ENCODE peak calls at places on chromosome 6, in five cellular contexts. J is uterus; M is PC-9; H is AG04450; V is CD8-positive, alpha-beta T cell. C is an unnamed sample.

GRCh38 chr6:152026291-152026690 is 218.8 kb downstream of the ESR1 start:
- DNase-seq in J (no peak), M (no peak), H (no peak), V (no peak), C (no peak)

GRCh38 chr6:107116328-107116892 is 1.1 kb upstream of the BEND3 start:
- DNase-seq in J (no peak), M (peak; percentile 54), H (no peak), V (peak; percentile 30), C (no peak)

GRCh38 chr6:1614448-1614766 is 4.7 kb downstream of the FOXC1 start:
- DNase-seq in J (no peak), M (no peak), H (no peak), V (no peak), C (no peak)

GRCh38 chr6:142210606-142211005 is 63.5 kb downstream of the VTA1 start:
- DNase-seq in J (no peak), M (no peak), H (no peak), V (no peak), C (no peak)

GRCh38 chr6:6525948-6526347 is 62.6 kb upstream of the LY86 start:
- DNase-seq in J (no peak), M (no peak), H (no peak), V (no peak), C (no peak)

GRCh38 chr6:1797801-1798200 is 188.1 kb downstream of the FOXC1 start:
- DNase-seq in J (no peak), M (peak; percentile 74), H (no peak), V (no peak), C (no peak)

GRCh38 chr6:14601490-14601889 is 483.9 kb downstream of the CD83 start:
- DNase-seq in J (no peak), M (no peak), H (no peak), V (no peak), C (no peak)

GRCh38 chr6:169618526-169619490 is 83.0 kb downstream of the WDR27 start:
- DNase-seq in J (no peak), M (no peak), H (peak; percentile 82), V (no peak), C (no peak)

GRCh38 chr6:132041706-132042105 is 90.5 kb upstream of the CCN2 start:
- DNase-seq in J (no peak), M (no peak), H (peak; percentile 43), V (no peak), C (no peak)

GRCh38 chr6:83633609-83634008 is 75.3 kb downstream of the SNAP91 start:
- DNase-seq in J (no peak), M (no peak), H (no peak), V (no peak), C (no peak)

GRCh38 chr6:52361347-52361944 is 505 bp upstream of the PAQR8 start:
- DNase-seq in J (peak; percentile 38), M (no peak), H (no peak), V (peak; percentile 46), C (peak; percentile 46)

GRCh38 chr6:129648819-129649491 is 61.0 kb downstream of the ARHGAP18 start:
- DNase-seq in J (no peak), M (no peak), H (no peak), V (no peak), C (no peak)

GRCh38 chr6:15793288-15793687 is 130.5 kb upstream of the DTNBP1 start:
- DNase-seq in J (no peak), M (no peak), H (no peak), V (no peak), C (no peak)

GRCh38 chr6:42963855-42964605 is 3.5 kb downstream of the GNMT start:
- DNase-seq in J (no peak), M (no peak), H (peak; percentile 20), V (peak; percentile 39), C (peak; percentile 41)

GRCh38 chr6:14423955-14424354 is 306.4 kb downstream of the CD83 start:
- DNase-seq in J (no peak), M (no peak), H (no peak), V (no peak), C (no peak)

GRCh38 chr6:105606871-105607421 is 204.1 kb upstream of the PREP start:
- DNase-seq in J (no peak), M (peak; percentile 82), H (no peak), V (no peak), C (no peak)

GRCh38 chr6:128168244-128168643 is 267.4 kb upstream of the THEMIS start:
- DNase-seq in J (no peak), M (no peak), H (no peak), V (no peak), C (no peak)

GRCh38 chr6:117908246-117909107 is 1.4 kb downstream of the SLC35F1 start:
- DNase-seq in J (no peak), M (no peak), H (no peak), V (no peak), C (peak; percentile 48)

GRCh38 chr6:153162172-153162571 is 31.1 kb upstream of the RGS17 start:
- DNase-seq in J (no peak), M (no peak), H (no peak), V (no peak), C (no peak)

GRCh38 chr6:35731414-35731735 is 5.5 kb upstream of the ARMC12 start:
- DNase-seq in J (peak; percentile 99), M (no peak), H (no peak), V (peak; percentile 94), C (peak; percentile 97)

GRCh38 chr6:11854418-11855165 is 76.0 kb upstream of the ADTRP start:
- DNase-seq in J (no peak), M (peak; percentile 74), H (peak; percentile 26), V (no peak), C (no peak)

GRCh38 chr6:161233986-161234620 is 39.8 kb downstream of the AGPAT4 start:
- DNase-seq in J (peak; percentile 92), M (no peak), H (peak; percentile 83), V (no peak), C (peak; percentile 66)

GRCh38 chr6:170489836-170490235 is 63.3 kb downstream of the PSMB1 start:
- DNase-seq in J (no peak), M (no peak), H (no peak), V (no peak), C (no peak)

GRCh38 chr6:152334555-152334954 is 302.6 kb downstream of the SYNE1 start:
- DNase-seq in J (no peak), M (no peak), H (no peak), V (no peak), C (no peak)

GRCh38 chr6:114569643-114570042 is 226.8 kb upstream of the HS3ST5 start:
- DNase-seq in J (no peak), M (no peak), H (no peak), V (no peak), C (no peak)

GRCh38 chr6:150579611-150580010 is 20.1 kb upstream of the PLEKHG1 start:
- DNase-seq in J (no peak), M (no peak), H (no peak), V (no peak), C (peak; percentile 78)

GRCh38 chr6:3799731-3800130 is 48.2 kb upstream of the PXDC1 start:
- DNase-seq in J (no peak), M (no peak), H (no peak), V (no peak), C (no peak)

GRCh38 chr6:112667427-112667826 is 320.3 kb downstream of the RFPL4B start:
- DNase-seq in J (no peak), M (no peak), H (no peak), V (no peak), C (no peak)

DNA sequence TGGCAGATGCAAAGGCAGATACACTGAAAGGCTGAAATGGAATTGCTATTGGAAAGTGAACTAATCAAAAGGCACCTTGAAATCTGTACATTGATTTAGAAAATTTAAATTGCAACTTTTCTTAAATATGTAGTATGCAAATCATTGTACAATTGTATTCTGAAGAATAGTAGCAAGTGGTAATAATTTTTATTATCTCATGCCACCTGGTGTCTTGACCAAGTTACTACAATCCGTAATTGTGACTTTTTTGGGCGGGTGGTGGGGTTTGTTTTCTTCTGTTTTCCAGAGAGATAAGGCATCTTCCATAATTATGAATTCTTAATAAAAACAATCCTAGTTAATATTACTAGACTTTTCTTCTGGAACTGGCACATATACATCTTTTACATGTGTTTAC is 12.5 kb upstream of the BCKDHB start:
- DNase-seq in J (no peak), M (no peak), H (no peak), V (no peak), C (no peak)
- TF ChIP-seq CTCF in J (peak; percentile 38), M (peak; percentile 67), H (peak; percentile 56), V (peak; percentile 83), C (peak; percentile 69)

DNA sequence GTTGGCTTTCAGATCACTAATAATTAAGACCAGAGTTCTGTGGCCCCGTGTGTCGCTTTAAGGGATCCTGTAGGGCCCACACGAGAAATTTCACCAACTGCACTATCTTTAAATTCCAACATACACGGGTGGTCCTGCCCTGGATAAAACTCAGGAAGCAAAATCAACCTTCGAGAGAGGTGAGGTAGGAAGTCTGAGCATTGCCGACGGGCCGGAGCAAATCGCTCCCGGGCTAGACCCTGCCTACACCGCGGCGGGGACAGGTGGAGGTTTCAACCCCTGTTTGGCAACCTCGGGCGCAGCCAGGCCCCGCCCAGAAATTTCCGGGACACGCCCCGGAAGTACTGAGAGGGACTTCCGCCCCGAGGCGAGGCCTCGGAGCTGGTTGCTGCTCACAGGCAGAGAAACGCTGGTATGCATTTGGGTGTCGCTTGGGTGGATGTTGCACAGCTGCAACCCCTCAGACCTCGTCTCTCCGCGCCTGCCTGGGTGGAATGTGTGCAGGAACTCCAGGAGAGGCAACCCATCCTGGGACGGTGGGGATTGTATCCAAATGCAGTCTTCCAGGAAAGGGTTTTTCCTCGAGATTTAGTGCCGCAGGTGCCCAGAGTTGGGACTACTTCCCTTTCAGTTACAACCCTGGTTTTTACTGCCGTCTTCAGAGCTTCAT is 19.9 kb downstream of the ZKSCAN8 start:
- DNase-seq in J (peak; percentile 44), M (peak; percentile 70), H (peak; percentile 53), V (peak; percentile 84), C (peak; percentile 57)
- H3K4me3 ChIP-seq in J (peak overlapping the region; percentile 41), M (peak overlapping the region; percentile 74), H (peak overlapping the region; percentile 69), V (peak overlapping the region; percentile 49), C (peak overlapping the region; percentile 45)

DNA sequence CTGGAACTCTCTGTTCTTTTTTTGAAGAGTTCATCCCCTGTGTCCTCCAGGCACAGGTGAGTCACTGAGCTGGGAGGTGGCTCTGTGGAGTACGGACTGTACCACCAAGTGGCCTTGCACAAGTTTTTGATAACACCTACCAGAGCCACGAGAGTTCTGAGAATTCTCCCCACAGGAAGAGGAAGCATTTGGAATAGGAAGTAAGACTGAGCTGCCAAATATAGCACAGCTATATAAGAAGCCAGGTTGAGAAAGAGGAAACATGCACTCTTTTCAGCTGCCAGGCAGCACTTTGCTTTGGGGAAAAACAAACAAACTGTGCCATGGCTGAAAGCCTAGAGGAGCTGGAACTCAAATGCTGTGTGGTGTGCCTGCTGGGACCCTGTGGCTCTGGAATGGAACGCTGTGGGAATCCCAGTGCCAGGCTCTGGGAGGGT is 70.8 kb upstream of the RIPOR2 start:
- DNase-seq in J (peak; percentile 87), M (peak; percentile 92), H (no peak), V (peak; percentile 43), C (no peak)
- H3K27ac ChIP-seq in J (peak overlapping the region; percentile 88), M (peak overlapping the region; percentile 69), H (no peak overlapping the region), V (peak overlapping the region; percentile 29), C (no peak overlapping the region)

DNA sequence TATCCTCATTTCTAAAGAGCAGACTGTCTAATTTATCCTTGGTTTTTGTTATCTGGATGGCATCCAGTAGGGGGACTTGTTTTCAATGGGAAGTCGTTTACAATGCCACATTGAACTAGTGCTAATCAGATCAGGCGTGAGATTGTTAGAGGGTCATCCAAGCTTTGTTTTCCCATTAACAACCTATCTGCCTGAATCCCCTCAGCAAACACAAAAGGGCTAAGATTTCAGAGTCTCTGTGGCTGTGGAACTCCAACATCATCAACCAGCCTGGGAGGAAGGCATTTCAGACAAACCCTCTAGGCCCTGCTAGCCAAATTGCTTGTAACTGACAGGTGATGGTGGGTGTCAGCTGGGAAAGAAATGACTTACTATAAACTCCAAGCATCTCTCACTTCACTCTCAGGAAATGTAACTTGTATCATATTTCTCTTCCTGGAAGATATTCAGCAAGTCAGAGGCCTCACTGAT is 47.7 kb downstream of the COL19A1 start:
- DNase-seq in J (no peak), M (no peak), H (no peak), V (no peak), C (no peak)
- TF ChIP-seq CTCF in J (no peak), M (no peak), H (peak; percentile 35), V (no peak), C (no peak)